ENCODE peak calls at places on chromosomes 11 and 22, in eight cellular contexts. N is heart left ventricle, U is MM.1S, K is psoas muscle, S is aorta, T is pancreas, Q is Peyer's patch, X is mucosa of descending colon. O is an unnamed sample.
A peak's percentile ranks its signal among the peaks of the same experiment; 100 is the strongest.

GRCh38 chr22:30241576-30242371 is 4.8 kb downstream of the LIF start:
- DNase-seq in N (no peak), U (no peak), K (no peak), S (no peak), T (no peak), Q (no peak), X (no peak), O (no peak)

GRCh38 chr11:118406599-118407166 is 5.3 kb downstream of the ATP5MG start:
- DNase-seq in N (no peak), U (no peak), K (no peak), S (no peak), T (no peak), Q (no peak), X (no peak), O (no peak)

GRCh38 chr11:8967159-8967558 is 2.9 kb upstream of the TMEM9B start:
- DNase-seq in N (no peak), U (no peak), K (no peak), S (no peak), T (no peak), Q (no peak), X (no peak), O (no peak)

GRCh38 chr11:60785136-60785535 is at the start of gene MS4A10:
- DNase-seq in N (no peak), U (no peak), K (no peak), S (no peak), T (no peak), Q (peak; percentile 85), X (no peak), O (peak; percentile 43)

GRCh38 chr22:35997438-35997837 is 31.2 kb downstream of the RBFOX2 start:
- DNase-seq in N (no peak), U (no peak), K (no peak), S (no peak), T (no peak), Q (no peak), X (no peak), O (no peak)

GRCh38 chr22:41799486-41800347 is 762 bp upstream of the CCDC134 start:
- DNase-seq in N (peak; percentile 49), U (no peak), K (peak; percentile 44), S (peak; percentile 49), T (peak; percentile 70), Q (peak; percentile 66), X (peak; percentile 65), O (peak; percentile 79)

GRCh38 chr11:31817621-31818493 is 6.7 kb upstream of the PAX6 start:
- DNase-seq in N (no peak), U (no peak), K (no peak), S (no peak), T (peak; percentile 80), Q (no peak), X (no peak), O (peak; percentile 69)

GRCh38 chr11:126965331-126965730 is 35.2 kb downstream of the KIRREL3 start:
- DNase-seq in N (no peak), U (no peak), K (no peak), S (no peak), T (no peak), Q (no peak), X (no peak), O (no peak)

GRCh38 chr22:24455039-24455438 is 27.6 kb downstream of the ADORA2A start:
- DNase-seq in N (no peak), U (no peak), K (no peak), S (no peak), T (no peak), Q (no peak), X (no peak), O (no peak)

GRCh38 chr22:49724893-49725489 is 102.7 kb downstream of the BRD1 start:
- DNase-seq in N (peak; percentile 72), U (peak; percentile 72), K (peak; percentile 52), S (peak; percentile 69), T (peak; percentile 78), Q (peak; percentile 71), X (no peak), O (peak; percentile 84)

GRCh38 chr11:36465449-36466163 is 44.5 kb downstream of the TRAF6 start:
- DNase-seq in N (no peak), U (no peak), K (no peak), S (no peak), T (no peak), Q (no peak), X (no peak), O (no peak)

GRCh38 chr22:19962246-19962908 is 20.8 kb upstream of the TXNRD2 start:
- DNase-seq in N (peak; percentile 80), U (peak; percentile 87), K (peak; percentile 67), S (peak; percentile 83), T (peak; percentile 92), Q (peak; percentile 88), X (peak; percentile 91), O (peak; percentile 95)

GRCh38 chr22:41288245-41288946 is 2.4 kb upstream of the RANGAP1 start:
- DNase-seq in N (no peak), U (no peak), K (no peak), S (no peak), T (no peak), Q (peak; percentile 72), X (no peak), O (peak; percentile 50)

GRCh38 chr11:126892781-126893180 is 107.8 kb downstream of the KIRREL3 start:
- DNase-seq in N (no peak), U (no peak), K (no peak), S (no peak), T (no peak), Q (no peak), X (no peak), O (no peak)

GRCh38 chr22:41910599-41911291 is 4.1 kb downstream of the SHISA8 start:
- DNase-seq in N (peak; percentile 72), U (no peak), K (no peak), S (no peak), T (no peak), Q (no peak), X (no peak), O (no peak)

GRCh38 chr11:11982975-11983374 is 25.5 kb downstream of the DKK3 start:
- DNase-seq in N (no peak), U (no peak), K (no peak), S (no peak), T (no peak), Q (no peak), X (no peak), O (no peak)

GRCh38 chr11:119134389-119134978 is 13.1 kb downstream of the HINFP start:
- DNase-seq in N (no peak), U (no peak), K (no peak), S (no peak), T (no peak), Q (no peak), X (no peak), O (no peak)

GRCh38 chr11:22474621-22475020 is 136.4 kb downstream of the SLC17A6 start:
- DNase-seq in N (no peak), U (no peak), K (no peak), S (no peak), T (no peak), Q (no peak), X (no peak), O (no peak)

GRCh38 chr11:22477312-22477711 is 139.1 kb downstream of the SLC17A6 start:
- DNase-seq in N (no peak), U (peak; percentile 24), K (no peak), S (no peak), T (no peak), Q (no peak), X (no peak), O (no peak)

GRCh38 chr11:22479133-22479690 is 141.0 kb downstream of the SLC17A6 start:
- DNase-seq in N (no peak), U (no peak), K (no peak), S (no peak), T (no peak), Q (no peak), X (no peak), O (no peak)

GRCh38 chr11:22478169-22478568 is 140.0 kb downstream of the SLC17A6 start:
- DNase-seq in N (no peak), U (no peak), K (no peak), S (no peak), T (no peak), Q (no peak), X (no peak), O (no peak)

DNA sequence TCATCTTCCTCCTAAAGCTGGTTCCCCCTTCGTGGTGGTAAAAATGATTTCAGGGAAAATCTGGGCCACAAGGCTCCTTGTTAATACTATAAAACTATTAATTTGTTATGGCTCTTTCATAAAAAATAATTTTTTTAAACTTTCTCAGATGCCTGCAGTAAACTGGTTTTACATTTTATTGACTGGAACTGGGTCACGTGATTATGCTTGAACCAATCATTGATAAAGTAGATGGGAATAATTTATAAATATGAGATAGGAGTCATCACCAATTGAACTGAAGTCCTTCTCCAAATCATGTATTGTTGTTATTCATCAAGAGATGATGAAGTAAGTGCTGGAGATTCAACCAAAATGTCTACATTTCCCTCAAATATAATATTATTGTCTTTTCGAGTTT is 138.4 kb downstream of the SLC17A6 start:
- DNase-seq in N (no peak), U (no peak), K (no peak), S (no peak), T (no peak), Q (no peak), X (no peak), O (no peak)
- H3K4me1 ChIP-seq in N (no peaks in the 10 kb centered on the region), U (peaks cover 13% of the 10 kb centered on the region), K (no peaks in the 10 kb centered on the region), S (no peaks in the 10 kb centered on the region), T (peaks cover 4% of the 10 kb centered on the region), Q (no peaks in the 10 kb centered on the region), X (no peaks in the 10 kb centered on the region), O (no peaks in the 10 kb centered on the region)

GRCh38 chr11:73384531-73384870 is 8.3 kb downstream of the RELT start:
- DNase-seq in N (no peak), U (no peak), K (no peak), S (no peak), T (no peak), Q (no peak), X (peak; percentile 46), O (no peak)

GRCh38 chr11:73386568-73386967 is 10.4 kb downstream of the RELT start:
- DNase-seq in N (no peak), U (no peak), K (no peak), S (no peak), T (no peak), Q (no peak), X (peak; percentile 45), O (no peak)

GRCh38 chr11:73384127-73384441 is 7.9 kb downstream of the RELT start:
- DNase-seq in N (no peak), U (no peak), K (no peak), S (no peak), T (no peak), Q (no peak), X (peak; percentile 42), O (no peak)

GRCh38 chr11:73386026-73386425 is 9.8 kb downstream of the RELT start:
- DNase-seq in N (peak; percentile 68), U (no peak), K (no peak), S (peak; percentile 81), T (peak; percentile 20), Q (peak; percentile 75), X (peak; percentile 75), O (no peak)

GRCh38 chr11:73384871-73385692 is 8.9 kb downstream of the RELT start:
- DNase-seq in N (peak; percentile 79), U (no peak), K (peak; percentile 52), S (peak; percentile 92), T (peak; percentile 66), Q (peak; percentile 91), X (peak; percentile 85), O (peak; percentile 81)
- H3K4me1 ChIP-seq in N (peaks cover 74% of the 10 kb centered on the region), U (peaks cover 25% of the 10 kb centered on the region), K (peaks cover 96% of the 10 kb centered on the region), S (no peaks in the 10 kb centered on the region), T (no peaks in the 10 kb centered on the region), Q (peaks cover 29% of the 10 kb centered on the region), X (peaks cover 11% of the 10 kb centered on the region), O (peaks cover 12% of the 10 kb centered on the region)

GRCh38 chr22:46445771-46446485 is 91.5 kb downstream of the CELSR1 start:
- DNase-seq in N (no peak), U (no peak), K (no peak), S (no peak), T (no peak), Q (no peak), X (no peak), O (no peak)
- H3K4me1 ChIP-seq in N (peaks cover 2% of the 10 kb centered on the region), U (no peaks in the 10 kb centered on the region), K (no peaks in the 10 kb centered on the region), S (no peaks in the 10 kb centered on the region), T (no peaks in the 10 kb centered on the region), Q (no peaks in the 10 kb centered on the region), X (peaks cover 7% of the 10 kb centered on the region), O (peaks cover 8% of the 10 kb centered on the region)

GRCh38 chr11:65522640-65523322 is 2.1 kb upstream of the SCYL1 start:
- DNase-seq in N (no peak), U (no peak), K (no peak), S (peak; percentile 47), T (peak; percentile 15), Q (no peak), X (peak; percentile 17), O (peak; percentile 35)
- H3K4me1 ChIP-seq in N (peaks cover 24% of the 10 kb centered on the region), U (peaks cover 9% of the 10 kb centered on the region), K (peaks cover 17% of the 10 kb centered on the region), S (no peaks in the 10 kb centered on the region), T (no peaks in the 10 kb centered on the region), Q (peaks cover 27% of the 10 kb centered on the region), X (peaks cover 20% of the 10 kb centered on the region), O (peaks cover 24% of the 10 kb centered on the region)

O was measured in kidney.